ENCODE peak calls at places on chromosome 1, in four cellular contexts. V is retinal pigment epithelial cell, T is left lung, L is progenitor cell of endocrine pancreas. P is an unnamed sample.

GRCh38 chr1:52856026-52856425 is 13.5 kb downstream of the ZYG11A start:
- DNase-seq in L (no peak), V (no peak), T (no peak), P (no peak)

GRCh38 chr1:198560093-198560638 is 19.7 kb upstream of the ATP6V1G3 start:
- DNase-seq in T (peak; percentile 42), L (no peak), V (no peak), P (no peak)

GRCh38 chr1:27504588-27505419 is 14.8 kb upstream of the WASF2 start:
- DNase-seq in T (no peak), V (no peak), L (no peak), P (no peak)

GRCh38 chr1:78543941-78544630 is 53.3 kb downstream of the PTGFR start:
- DNase-seq in V (no peak), L (no peak), T (no peak), P (no peak)

GRCh38 chr1:57165546-57165945 is 199.7 kb upstream of the C8B start:
- DNase-seq in T (no peak), L (no peak), V (no peak), P (no peak)

GRCh38 chr1:166952002-166952746 is 23.2 kb downstream of the ILDR2 start:
- DNase-seq in T (no peak), V (peak; percentile 43), L (no peak), P (no peak)

GRCh38 chr1:178966312-178966711 is 59.4 kb upstream of the FAM20B start:
- DNase-seq in T (no peak), V (no peak), L (no peak), P (no peak)

GRCh38 chr1:153260980-153261792 is 1.7 kb downstream of the LORICRIN start:
- DNase-seq in V (no peak), L (peak; percentile 20), T (no peak), P (peak; percentile 31)

GRCh38 chr1:205355054-205355453 is 1.7 kb downstream of the KLHDC8A start:
- DNase-seq in V (no peak), T (peak; percentile 81), L (no peak), P (no peak)

DNA sequence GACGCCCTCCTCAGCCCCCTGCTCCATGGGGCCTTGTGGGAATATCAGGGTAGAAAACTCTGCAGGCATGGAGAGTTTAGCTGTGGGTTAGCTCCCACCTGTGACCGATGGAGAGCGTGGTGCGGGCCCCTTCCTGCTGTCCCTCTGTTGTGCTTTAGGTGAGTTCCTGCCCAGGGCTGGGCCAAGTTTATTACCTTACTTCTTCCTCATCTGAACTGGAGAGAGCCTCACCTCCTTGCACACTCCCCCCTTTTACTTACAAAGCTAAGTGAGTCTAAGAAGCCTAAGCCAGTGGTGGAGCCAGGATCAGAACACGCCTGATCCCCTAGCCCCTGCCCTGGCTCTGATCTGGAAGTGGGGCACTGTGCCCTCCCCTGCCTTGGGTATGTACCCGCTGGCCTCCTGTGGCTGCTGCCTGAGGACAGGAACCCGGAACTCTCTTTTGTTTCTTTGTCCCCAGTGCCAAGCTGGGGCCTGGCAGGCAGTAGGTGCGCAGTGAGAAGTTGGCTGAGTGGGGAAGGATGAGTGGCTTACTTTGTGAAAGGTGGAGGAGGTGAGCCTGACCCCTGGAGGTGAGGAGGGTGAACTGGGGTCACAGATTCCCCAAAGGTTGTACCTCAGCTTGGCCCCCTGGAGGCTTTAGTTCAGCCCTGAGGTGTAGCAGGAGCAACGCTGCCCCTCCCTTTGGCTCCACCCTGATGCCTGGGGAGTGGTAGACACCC is 32.9 kb downstream of the ARHGEF10L start:
- DNase-seq in L (no peak), V (no peak), T (no peak), P (no peak)
- TF ChIP-seq CTCF in L (peak; percentile 49), V (peak; percentile 22), T (no peak), P (peak; percentile 18)

GRCh38 chr1:116877369-116877768 is 32.3 kb upstream of the PTGFRN start:
- DNase-seq in T (no peak), V (no peak), L (no peak), P (no peak)

GRCh38 chr1:116881879-116882520 is 27.7 kb upstream of the PTGFRN start:
- DNase-seq in L (no peak), V (no peak), T (peak; percentile 48), P (no peak)

GRCh38 chr1:116879478-116880133 is 30.1 kb upstream of the PTGFRN start:
- DNase-seq in L (no peak), V (no peak), T (no peak), P (no peak)

GRCh38 chr1:116880952-116881351 is 28.8 kb upstream of the PTGFRN start:
- DNase-seq in T (no peak), V (no peak), L (no peak), P (no peak)

GRCh38 chr1:116878804-116879477 is 30.8 kb upstream of the PTGFRN start:
- DNase-seq in V (no peak), T (no peak), L (no peak), P (peak; percentile 32)
- TF ChIP-seq CTCF in V (no peak), T (no peak), L (no peak), P (no peak)

GRCh38 chr1:1013922-1014617 is 773 bp downstream of the ISG15 start:
- DNase-seq in V (no peak), T (no peak), L (peak; percentile 10), P (peak; percentile 19)

GRCh38 chr1:1013105-1013921 is at the start of gene ISG15:
- DNase-seq in T (peak; percentile 93), V (no peak), L (peak; percentile 42), P (peak; percentile 62)

GRCh38 chr1:1019122-1019999 is 559 bp upstream of the AGRN start:
- DNase-seq in V (no peak), T (peak; percentile 80), L (peak; percentile 84), P (peak; percentile 84)

GRCh38 chr1:1011388-1011949 is 1.8 kb upstream of the ISG15 start:
- DNase-seq in L (no peak), T (no peak), V (no peak), P (no peak)

GRCh38 chr1:1014896-1015681 is 1.8 kb downstream of the ISG15 start:
- DNase-seq in T (no peak), V (no peak), L (no peak), P (no peak)
- TF ChIP-seq CTCF in T (no peak), V (peak; percentile 70), L (peak; percentile 43), P (peak; percentile 37)

GRCh38 chr1:228691926-228692325 is 43.4 kb upstream of the RHOU start:
- DNase-seq in T (no peak), V (peak; percentile 8), L (no peak), P (no peak)
- TF ChIP-seq CTCF in T (no peak), V (peak; percentile 50), L (peak; percentile 58), P (peak; percentile 46)

DNA sequence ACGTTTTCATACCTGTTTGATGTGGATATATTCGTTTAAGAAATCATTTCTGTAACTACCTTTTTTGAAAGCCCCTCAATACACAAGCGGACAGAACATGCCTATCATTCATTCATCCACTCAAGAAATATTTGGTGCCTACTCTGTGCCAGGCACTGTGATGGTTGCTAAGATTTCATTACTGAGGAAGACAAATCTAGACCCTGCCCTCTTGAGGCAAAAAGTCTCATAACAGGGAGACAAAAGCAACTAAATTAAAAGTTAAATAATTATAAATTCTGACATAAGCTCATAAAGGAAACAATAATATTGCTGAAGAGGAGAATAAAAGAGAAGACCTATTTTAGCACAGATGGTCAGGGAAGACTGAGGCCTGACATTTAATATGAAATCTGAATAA is 203.5 kb upstream of the ZNHIT6 start:
- DNase-seq in V (no peak), T (no peak), L (no peak), P (no peak)
- TF ChIP-seq CTCF in V (peak; percentile 47), T (no peak), L (peak; percentile 36), P (peak; percentile 15)

DNA sequence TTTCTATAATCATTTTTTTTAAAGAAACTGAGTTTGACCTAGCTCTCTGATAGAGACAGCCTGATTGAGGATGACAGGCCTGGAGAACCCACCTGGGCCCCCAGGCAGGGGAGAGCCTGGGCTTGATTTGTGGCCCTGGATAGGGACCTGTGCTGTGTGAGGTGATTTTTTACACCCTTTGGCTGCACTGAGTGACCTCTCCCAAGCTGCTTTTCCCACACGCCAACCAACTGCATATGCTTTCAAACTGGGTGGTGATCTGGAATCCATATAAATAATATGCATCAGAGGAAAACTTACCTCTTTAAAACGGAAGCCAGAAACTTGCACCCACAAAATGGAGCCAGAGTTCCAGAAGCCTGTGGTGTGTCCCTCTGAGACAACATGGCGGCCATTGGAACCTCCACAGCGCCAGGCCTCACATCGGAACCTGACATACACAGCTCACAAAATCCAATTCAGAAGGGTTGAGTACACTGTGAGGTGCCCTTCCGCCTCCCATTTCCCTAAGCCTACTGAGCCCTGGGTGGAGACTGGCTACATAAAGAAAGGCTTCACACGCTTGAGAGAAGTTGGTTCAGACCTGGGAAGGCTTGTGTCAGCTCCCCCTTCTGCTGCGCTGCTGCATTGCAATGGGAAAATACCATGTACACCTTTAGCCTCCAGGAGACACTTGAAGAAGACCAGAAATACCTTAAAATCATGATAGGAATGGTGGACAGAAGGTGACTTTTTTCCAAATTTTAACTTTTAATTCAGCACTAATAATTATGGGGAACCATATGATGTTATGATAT is 160.7 kb downstream of the HHIPL2 start:
- DNase-seq in V (no peak), L (no peak), T (no peak), P (no peak)
- TF ChIP-seq CTCF in V (peak; percentile 49), L (peak; percentile 33), T (no peak), P (no peak)